ENCODE peak calls at places on chromosome 7, in eight cellular contexts. One of them, this sample, is unnamed.

GRCh38 chr7:100170111-100170897 is 1.9 kb upstream of the GAL3ST4 start:
- DNase-seq in activated effector memory CD4-positive, alpha-beta T cell treated with anti-CD3 and anti-CD28 coated beads, Interleukin-2, amount 50 U/mL, for 16 hours: no peak
- DNase-seq in H7: peak
- DNase-seq in GOT3: no peak
- DNase-seq in Calu3: no peak
- DNase-seq in NCI-H1105: no peak
- DNase-seq in fibroblast of pulmonary artery: no peak
- DNase-seq in NCI-H1417: no peak
- DNase-seq in this sample: no peak

GRCh38 chr7:93185303-93186027 is 37.3 kb upstream of the SAMD9L start:
- DNase-seq in NCI-H1417: no peak
- DNase-seq in GOT3: no peak
- DNase-seq in H7: no peak
- DNase-seq in fibroblast of pulmonary artery: peak
- DNase-seq in NCI-H1105: no peak
- DNase-seq in Calu3: no peak
- DNase-seq in activated effector memory CD4-positive, alpha-beta T cell treated with anti-CD3 and anti-CD28 coated beads, Interleukin-2, amount 50 U/mL, for 16 hours: no peak
- DNase-seq in this sample: no peak

GRCh38 chr7:44280993-44281721 is 44.2 kb downstream of the CAMK2B start:
- DNase-seq in H7: peak
- DNase-seq in NCI-H1417: no peak
- DNase-seq in fibroblast of pulmonary artery: no peak
- DNase-seq in NCI-H1105: no peak
- DNase-seq in GOT3: no peak
- DNase-seq in Calu3: no peak
- DNase-seq in activated effector memory CD4-positive, alpha-beta T cell treated with anti-CD3 and anti-CD28 coated beads, Interleukin-2, amount 50 U/mL, for 16 hours: peak
- DNase-seq in this sample: no peak

GRCh38 chr7:1386623-1387220 is 72.5 kb downstream of the MICALL2 start:
- DNase-seq in fibroblast of pulmonary artery: no peak
- DNase-seq in NCI-H1105: peak
- DNase-seq in GOT3: no peak
- DNase-seq in NCI-H1417: no peak
- DNase-seq in H7: no peak
- DNase-seq in Calu3: no peak
- DNase-seq in activated effector memory CD4-positive, alpha-beta T cell treated with anti-CD3 and anti-CD28 coated beads, Interleukin-2, amount 50 U/mL, for 16 hours: no peak
- DNase-seq in this sample: no peak

GRCh38 chr7:77837966-77838365 is 39.4 kb downstream of the PHTF2 start:
- DNase-seq in activated effector memory CD4-positive, alpha-beta T cell treated with anti-CD3 and anti-CD28 coated beads, Interleukin-2, amount 50 U/mL, for 16 hours: no peak
- DNase-seq in fibroblast of pulmonary artery: no peak
- DNase-seq in H7: no peak
- DNase-seq in Calu3: no peak
- DNase-seq in NCI-H1105: no peak
- DNase-seq in GOT3: no peak
- DNase-seq in NCI-H1417: no peak
- DNase-seq in this sample: no peak

GRCh38 chr7:44185729-44186128 is 3.5 kb downstream of the GCK start:
- DNase-seq in H7: no peak
- DNase-seq in fibroblast of pulmonary artery: no peak
- DNase-seq in GOT3: no peak
- DNase-seq in Calu3: no peak
- DNase-seq in NCI-H1105: no peak
- DNase-seq in NCI-H1417: peak
- DNase-seq in activated effector memory CD4-positive, alpha-beta T cell treated with anti-CD3 and anti-CD28 coated beads, Interleukin-2, amount 50 U/mL, for 16 hours: no peak
- DNase-seq in this sample: no peak

GRCh38 chr7:93160410-93160809 is 12.2 kb upstream of the SAMD9L start:
- DNase-seq in GOT3: no peak
- DNase-seq in activated effector memory CD4-positive, alpha-beta T cell treated with anti-CD3 and anti-CD28 coated beads, Interleukin-2, amount 50 U/mL, for 16 hours: no peak
- DNase-seq in H7: no peak
- DNase-seq in NCI-H1105: no peak
- DNase-seq in NCI-H1417: no peak
- DNase-seq in fibroblast of pulmonary artery: no peak
- DNase-seq in Calu3: no peak
- DNase-seq in this sample: peak

GRCh38 chr7:70775570-70776156 is 356.3 kb upstream of the GALNT17 start:
- DNase-seq in GOT3: no peak
- DNase-seq in NCI-H1417: no peak
- DNase-seq in Calu3: no peak
- DNase-seq in activated effector memory CD4-positive, alpha-beta T cell treated with anti-CD3 and anti-CD28 coated beads, Interleukin-2, amount 50 U/mL, for 16 hours: no peak
- DNase-seq in NCI-H1105: no peak
- DNase-seq in H7: peak
- DNase-seq in fibroblast of pulmonary artery: peak
- DNase-seq in this sample: peak

GRCh38 chr7:155738652-155739537 is 73.4 kb downstream of the SHH start:
- DNase-seq in activated effector memory CD4-positive, alpha-beta T cell treated with anti-CD3 and anti-CD28 coated beads, Interleukin-2, amount 50 U/mL, for 16 hours: peak
- DNase-seq in NCI-H1105: no peak
- DNase-seq in NCI-H1417: peak
- DNase-seq in GOT3: no peak
- DNase-seq in fibroblast of pulmonary artery: peak
- DNase-seq in Calu3: peak
- DNase-seq in H7: peak
- DNase-seq in this sample: peak

GRCh38 chr7:79272066-79272669 is 181.3 kb downstream of the MAGI2 start:
- DNase-seq in GOT3: no peak
- DNase-seq in H7: no peak
- DNase-seq in NCI-H1417: peak
- DNase-seq in activated effector memory CD4-positive, alpha-beta T cell treated with anti-CD3 and anti-CD28 coated beads, Interleukin-2, amount 50 U/mL, for 16 hours: no peak
- DNase-seq in Calu3: no peak
- DNase-seq in fibroblast of pulmonary artery: peak
- DNase-seq in NCI-H1105: peak
- DNase-seq in this sample: peak

GRCh38 chr7:151018421-151019129 is 5.7 kb downstream of the ATG9B start:
- DNase-seq in GOT3: no peak
- DNase-seq in NCI-H1417: no peak
- DNase-seq in fibroblast of pulmonary artery: no peak
- DNase-seq in NCI-H1105: no peak
- DNase-seq in activated effector memory CD4-positive, alpha-beta T cell treated with anti-CD3 and anti-CD28 coated beads, Interleukin-2, amount 50 U/mL, for 16 hours: peak
- DNase-seq in H7: peak
- DNase-seq in Calu3: peak
- DNase-seq in this sample: no peak

GRCh38 chr7:107147464-107148214 is 21.2 kb upstream of the HBP1 start:
- DNase-seq in activated effector memory CD4-positive, alpha-beta T cell treated with anti-CD3 and anti-CD28 coated beads, Interleukin-2, amount 50 U/mL, for 16 hours: peak
- DNase-seq in Calu3: peak
- DNase-seq in NCI-H1417: peak
- DNase-seq in fibroblast of pulmonary artery: peak
- DNase-seq in H7: peak
- DNase-seq in GOT3: no peak
- DNase-seq in NCI-H1105: no peak
- DNase-seq in this sample: no peak

GRCh38 chr7:117210908-117211307 is 112.0 kb downstream of the WNT2 start:
- DNase-seq in Calu3: no peak
- DNase-seq in activated effector memory CD4-positive, alpha-beta T cell treated with anti-CD3 and anti-CD28 coated beads, Interleukin-2, amount 50 U/mL, for 16 hours: no peak
- DNase-seq in NCI-H1105: no peak
- DNase-seq in GOT3: no peak
- DNase-seq in NCI-H1417: no peak
- DNase-seq in fibroblast of pulmonary artery: no peak
- DNase-seq in H7: no peak
- DNase-seq in this sample: no peak

GRCh38 chr7:38020134-38020533 is 99.7 kb downstream of the EPDR1 start:
- DNase-seq in H7: no peak
- DNase-seq in activated effector memory CD4-positive, alpha-beta T cell treated with anti-CD3 and anti-CD28 coated beads, Interleukin-2, amount 50 U/mL, for 16 hours: no peak
- DNase-seq in Calu3: no peak
- DNase-seq in NCI-H1105: no peak
- DNase-seq in NCI-H1417: no peak
- DNase-seq in GOT3: no peak
- DNase-seq in fibroblast of pulmonary artery: no peak
- DNase-seq in this sample: no peak

GRCh38 chr7:157518514-157519175 is 181.8 kb downstream of the DNAJB6 start:
- DNase-seq in activated effector memory CD4-positive, alpha-beta T cell treated with anti-CD3 and anti-CD28 coated beads, Interleukin-2, amount 50 U/mL, for 16 hours: peak
- DNase-seq in fibroblast of pulmonary artery: no peak
- DNase-seq in GOT3: no peak
- DNase-seq in NCI-H1417: no peak
- DNase-seq in NCI-H1105: no peak
- DNase-seq in Calu3: no peak
- DNase-seq in H7: no peak
- DNase-seq in this sample: no peak

GRCh38 chr7:152054377-152055230 is 29.1 kb downstream of the GALNT11 start:
- DNase-seq in NCI-H1105: no peak
- DNase-seq in GOT3: no peak
- DNase-seq in Calu3: no peak
- DNase-seq in H7: no peak
- DNase-seq in NCI-H1417: no peak
- DNase-seq in activated effector memory CD4-positive, alpha-beta T cell treated with anti-CD3 and anti-CD28 coated beads, Interleukin-2, amount 50 U/mL, for 16 hours: no peak
- DNase-seq in fibroblast of pulmonary artery: peak
- DNase-seq in this sample: no peak

GRCh38 chr7:157474685-157475084 is 137.9 kb downstream of the DNAJB6 start:
- DNase-seq in fibroblast of pulmonary artery: peak
- DNase-seq in activated effector memory CD4-positive, alpha-beta T cell treated with anti-CD3 and anti-CD28 coated beads, Interleukin-2, amount 50 U/mL, for 16 hours: peak
- DNase-seq in NCI-H1417: no peak
- DNase-seq in Calu3: peak
- DNase-seq in GOT3: no peak
- DNase-seq in NCI-H1105: no peak
- DNase-seq in H7: peak
- DNase-seq in this sample: no peak

GRCh38 chr7:137563986-137564385 is 220.5 kb upstream of the PTN start:
- DNase-seq in activated effector memory CD4-positive, alpha-beta T cell treated with anti-CD3 and anti-CD28 coated beads, Interleukin-2, amount 50 U/mL, for 16 hours: no peak
- DNase-seq in H7: no peak
- DNase-seq in GOT3: no peak
- DNase-seq in NCI-H1105: no peak
- DNase-seq in NCI-H1417: no peak
- DNase-seq in fibroblast of pulmonary artery: no peak
- DNase-seq in Calu3: no peak
- DNase-seq in this sample: no peak

GRCh38 chr7:36526720-36527548 is 137.3 kb downstream of the ANLN start:
- DNase-seq in H7: no peak
- DNase-seq in Calu3: peak
- DNase-seq in NCI-H1417: no peak
- DNase-seq in fibroblast of pulmonary artery: peak
- DNase-seq in activated effector memory CD4-positive, alpha-beta T cell treated with anti-CD3 and anti-CD28 coated beads, Interleukin-2, amount 50 U/mL, for 16 hours: no peak
- DNase-seq in NCI-H1105: peak
- DNase-seq in GOT3: no peak
- DNase-seq in this sample: no peak

GRCh38 chr7:97337849-97338248 is 220.4 kb downstream of the SDHAF3 start:
- DNase-seq in activated effector memory CD4-positive, alpha-beta T cell treated with anti-CD3 and anti-CD28 coated beads, Interleukin-2, amount 50 U/mL, for 16 hours: no peak
- DNase-seq in fibroblast of pulmonary artery: no peak
- DNase-seq in H7: no peak
- DNase-seq in GOT3: no peak
- DNase-seq in NCI-H1417: no peak
- DNase-seq in NCI-H1105: no peak
- DNase-seq in Calu3: no peak
- DNase-seq in this sample: no peak

GRCh38 chr7:100080895-100081534 is 508 bp downstream of the ZNF3 start:
- DNase-seq in NCI-H1105: no peak
- DNase-seq in GOT3: no peak
- DNase-seq in activated effector memory CD4-positive, alpha-beta T cell treated with anti-CD3 and anti-CD28 coated beads, Interleukin-2, amount 50 U/mL, for 16 hours: no peak
- DNase-seq in Calu3: no peak
- DNase-seq in NCI-H1417: peak
- DNase-seq in fibroblast of pulmonary artery: no peak
- DNase-seq in H7: peak
- DNase-seq in this sample: peak

GRCh38 chr7:113918946-113919345 is at the start of gene PPP1R3A:
- DNase-seq in fibroblast of pulmonary artery: no peak
- DNase-seq in H7: peak
- DNase-seq in Calu3: no peak
- DNase-seq in GOT3: no peak
- DNase-seq in NCI-H1105: no peak
- DNase-seq in NCI-H1417: peak
- DNase-seq in activated effector memory CD4-positive, alpha-beta T cell treated with anti-CD3 and anti-CD28 coated beads, Interleukin-2, amount 50 U/mL, for 16 hours: no peak
- DNase-seq in this sample: no peak

GRCh38 chr7:34851431-34851830 is 185.9 kb downstream of the DPY19L1 start:
- DNase-seq in NCI-H1417: no peak
- DNase-seq in H7: no peak
- DNase-seq in NCI-H1105: no peak
- DNase-seq in fibroblast of pulmonary artery: no peak
- DNase-seq in Calu3: no peak
- DNase-seq in activated effector memory CD4-positive, alpha-beta T cell treated with anti-CD3 and anti-CD28 coated beads, Interleukin-2, amount 50 U/mL, for 16 hours: no peak
- DNase-seq in GOT3: no peak
- DNase-seq in this sample: no peak

GRCh38 chr7:79774150-79774549 is 320.7 kb upstream of the MAGI2 start:
- DNase-seq in GOT3: no peak
- DNase-seq in Calu3: no peak
- DNase-seq in activated effector memory CD4-positive, alpha-beta T cell treated with anti-CD3 and anti-CD28 coated beads, Interleukin-2, amount 50 U/mL, for 16 hours: no peak
- DNase-seq in fibroblast of pulmonary artery: peak
- DNase-seq in H7: no peak
- DNase-seq in NCI-H1105: no peak
- DNase-seq in NCI-H1417: no peak
- DNase-seq in this sample: no peak

This sample was measured in SK-N-DZ.